ENCODE peak calls at places on chromosomes 3 and 15, in four cellular contexts. I is endothelial cell; F is stimulated activated CD4-positive, alpha-beta T cell treated with anti-CD3 and anti-CD28 coated beads, Interleukin-1b, Interleukin-23, amount 100 ng/mL, for 24 hours; H is NCI-H2081. B is an unnamed sample.

GRCh38 chr15:68218331-68218730 is 11.2 kb downstream of the CLN6 start:
- DNase-seq in I (no peak), F (no peak), H (no peak), B (no peak)

GRCh38 chr3:197002701-197003454 is 26.7 kb downstream of the MELTF start:
- DNase-seq in I (peak; percentile 82), F (peak; percentile 59), H (peak; percentile 89), B (peak; percentile 59)

GRCh38 chr15:74300057-74300620 is 64.0 kb downstream of the CCDC33 start:
- DNase-seq in I (no peak), F (no peak), H (no peak), B (no peak)

GRCh38 chr15:66720206-66721010 is 18.4 kb downstream of the SMAD6 start:
- DNase-seq in I (no peak), F (no peak), H (no peak), B (no peak)

GRCh38 chr15:68620721-68621528 is 42.1 kb downstream of the CORO2B start:
- DNase-seq in I (no peak), F (no peak), H (peak; percentile 87), B (peak; percentile 82)

GRCh38 chr3:150149651-150150051 is 179.0 kb upstream of the PFN2 start:
- DNase-seq in I (no peak), F (no peak), H (no peak), B (no peak)

GRCh38 chr3:8953336-8953735 is 9.9 kb downstream of the RAD18 start:
- DNase-seq in I (no peak), F (no peak), H (no peak), B (no peak)

GRCh38 chr3:50418845-50419244 is 59.5 kb upstream of the TMEM115 start:
- DNase-seq in I (no peak), F (no peak), H (no peak), B (no peak)

GRCh38 chr15:32933241-32933640 is 215.4 kb downstream of the GREM1 start:
- DNase-seq in I (no peak), F (no peak), H (no peak), B (no peak)

GRCh38 chr3:146390006-146390772 is 79.2 kb downstream of the PLSCR2 start:
- DNase-seq in I (no peak), F (no peak), H (no peak), B (no peak)

GRCh38 chr3:71341721-71342120 is 241.8 kb downstream of the FOXP1 start:
- DNase-seq in I (no peak), F (no peak), H (no peak), B (no peak)

GRCh38 chr3:62602987-62603386 is 229.6 kb upstream of the FEZF2 start:
- DNase-seq in I (no peak), F (no peak), H (no peak), B (no peak)

GRCh38 chr3:130658666-130659065 is 88.0 kb downstream of the PIK3R4 start:
- DNase-seq in I (no peak), F (no peak), H (no peak), B (no peak)

GRCh38 chr3:143726727-143727126 is 121.5 kb downstream of the SLC9A9 start:
- DNase-seq in I (no peak), F (no peak), H (no peak), B (no peak)

GRCh38 chr3:15783361-15783969 is 14.3 kb downstream of the ANKRD28 start:
- DNase-seq in I (no peak), F (no peak), H (no peak), B (no peak)

GRCh38 chr3:48018841-48019240 is 2.6 kb upstream of the MAP4 start:
- DNase-seq in I (no peak), F (no peak), H (no peak), B (no peak)

GRCh38 chr3:79767953-79768282 is at the start of gene ROBO1:
- DNase-seq in I (no peak), F (no peak), H (no peak), B (no peak)

GRCh38 chr3:15079083-15079482 is 14.0 kb upstream of the MRPS25 start:
- DNase-seq in I (no peak), F (no peak), H (no peak), B (no peak)

GRCh38 chr15:64019764-64020163 is 26.5 kb downstream of the DAPK2 start:
- DNase-seq in I (no peak), F (no peak), H (peak; percentile 23), B (no peak)

GRCh38 chr3:135918600-135918999 is 46.9 kb upstream of the PPP2R3A start:
- DNase-seq in I (no peak), F (no peak), H (no peak), B (no peak)

GRCh38 chr3:133451309-133451708 is 51.5 kb downstream of the BFSP2 start:
- DNase-seq in I (no peak), F (no peak), H (no peak), B (no peak)

GRCh38 chr15:31357148-31357547 is 30.5 kb downstream of the KLF13 start:
- DNase-seq in I (no peak), F (no peak), H (no peak), B (no peak)

GRCh38 chr15:48644498-48644826 is 1.0 kb downstream of the FBN1 start:
- DNase-seq in I (no peak), F (no peak), H (no peak), B (no peak)

GRCh38 chr3:115772951-115773350 is 149.6 kb downstream of the GAP43 start:
- DNase-seq in I (no peak), F (no peak), H (no peak), B (no peak)

GRCh38 chr3:32391643-32392529 is at the start of gene CMTM7:
- DNase-seq in I (peak; percentile 74), F (no peak), H (no peak), B (no peak)

GRCh38 chr3:194042947-194043346 is 93.0 kb upstream of the HES1 start:
- DNase-seq in I (no peak), F (no peak), H (no peak), B (no peak)

GRCh38 chr3:82137050-82137449 is 375.6 kb upstream of the GBE1 start:
- DNase-seq in I (no peak), F (no peak), H (no peak), B (no peak)

GRCh38 chr3:105260385-105260784 is 106.3 kb upstream of the ALCAM start:
- DNase-seq in I (no peak), F (no peak), H (no peak), B (no peak)

GRCh38 chr15:63504979-63505841 is 817 bp downstream of the USP3 start:
- DNase-seq in I (peak; percentile 50), F (no peak), H (peak; percentile 50), B (no peak)

GRCh38 chr3:16216373-16216935 is 42.0 kb downstream of the GALNT15 start:
- DNase-seq in I (no peak), F (no peak), H (no peak), B (no peak)

GRCh38 chr15:69677403-69677802 is 224.8 kb downstream of the RPLP1 start:
- DNase-seq in I (no peak), F (no peak), H (no peak), B (no peak)

GRCh38 chr15:72169236-72169920 is 28.2 kb downstream of the GRAMD2A start:
- DNase-seq in I (no peak), F (no peak), H (no peak), B (no peak)

GRCh38 chr3:134334231-134334900 is 39.9 kb downstream of the AMOTL2 start:
- DNase-seq in I (no peak), F (no peak), H (no peak), B (peak; percentile 17)

GRCh38 chr15:85380860-85381535 is 595 bp downstream of the AKAP13 start:
- DNase-seq in I (no peak), F (no peak), H (no peak), B (no peak)

GRCh38 chr3:100413619-100414018 is 12.3 kb downstream of the LNP1 start:
- DNase-seq in I (no peak), F (no peak), H (no peak), B (no peak)